ENCODE peak calls at places on chromosomes 16 and 17, in four cellular contexts. E is mammary epithelial cell, H is IMR-90, G is fibroblast of lung. Y is an unnamed sample.
A peak's percentile ranks its signal among the peaks of the same experiment; 100 is the strongest.

GRCh38 chr17:7477392-7478275 is 1.8 kb downstream of the ZBTB4 start:
- DNase-seq in H (peak; percentile 95), G (peak; percentile 85), E (no peak), Y (no peak)

GRCh38 chr16:52296070-52296469 is 250.9 kb downstream of the TOX3 start:
- DNase-seq in G (no peak), E (no peak), H (no peak), Y (no peak)

GRCh38 chr16:54126907-54127306 is 159.7 kb downstream of the IRX3 start:
- DNase-seq in H (no peak), E (no peak), G (no peak), Y (no peak)

GRCh38 chr16:1495281-1496262 is 2.4 kb downstream of the TELO2 start:
- DNase-seq in G (no peak), E (no peak), H (no peak), Y (no peak)

GRCh38 chr16:62965831-62966230 is 929.6 kb upstream of the CDH8 start:
- DNase-seq in E (no peak), G (peak; percentile 1), H (no peak), Y (no peak)

GRCh38 chr17:18959845-18960240 is 7.9 kb downstream of the SLC5A10 start:
- DNase-seq in E (no peak), G (no peak), H (no peak), Y (no peak)

GRCh38 chr16:30996324-30996999 is 11.5 kb downstream of the HSD3B7 start:
- DNase-seq in G (no peak), E (no peak), H (no peak), Y (no peak)

GRCh38 chr17:57672205-57672632 is 72.9 kb downstream of the CCDC182 start:
- DNase-seq in G (peak; percentile 63), E (peak; percentile 93), H (peak; percentile 51), Y (no peak)

GRCh38 chr16:5175263-5175662 is 77.7 kb upstream of the EEF2KMT start:
- DNase-seq in H (no peak), E (no peak), G (no peak), Y (no peak)
- H3K9ac ChIP-seq in H (no peak overlapping the region), E (no peak overlapping the region), G (no peak overlapping the region), Y (no peak overlapping the region)

DNA sequence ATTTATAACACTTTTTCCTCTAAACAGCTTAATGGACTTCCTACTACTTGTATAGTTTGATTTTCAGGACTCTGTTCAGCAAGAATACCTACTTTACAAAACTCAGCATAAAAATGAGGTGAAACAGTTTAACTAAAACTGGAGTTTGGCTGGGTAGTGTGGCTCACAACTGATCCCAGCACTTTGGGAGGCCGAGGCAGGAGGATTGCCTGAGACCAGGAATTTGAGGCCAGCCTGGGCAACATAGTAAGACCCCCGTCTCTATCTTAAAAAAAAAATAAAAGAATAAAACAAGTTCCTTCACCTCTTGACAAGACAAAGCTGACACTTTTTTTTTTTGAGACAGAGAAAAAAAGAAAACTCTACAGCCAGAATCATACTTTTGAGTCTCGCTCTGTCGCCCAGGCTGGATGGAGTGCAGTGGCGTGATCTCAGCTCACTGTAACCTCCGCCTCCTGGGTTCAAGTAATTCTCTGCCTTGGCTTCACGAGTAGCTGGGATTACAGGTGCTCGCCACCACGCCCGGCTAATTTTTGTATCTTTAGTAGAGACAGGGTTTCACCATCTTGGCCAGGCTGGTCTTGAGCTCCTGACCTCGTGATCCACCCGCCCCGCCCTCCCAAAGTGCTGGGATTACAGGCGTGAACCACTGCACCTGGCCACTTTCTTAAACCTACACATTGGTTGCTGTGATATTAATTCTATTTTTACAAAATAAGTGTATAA is 2.6 kb downstream of the PDF start:
- DNase-seq in E (no peak), G (no peak), H (no peak), Y (no peak)
- H3K9ac ChIP-seq in E (no peak overlapping the region), G (no peak overlapping the region), H (no peak overlapping the region), Y (peak overlapping the region; percentile 27)

GRCh38 chr16:11674001-11674817 is 6.0 kb downstream of the SNN start:
- DNase-seq in E (no peak), H (no peak), G (no peak), Y (no peak)
- H3K9ac ChIP-seq in E (no peak overlapping the region), H (no peak overlapping the region), G (no peak overlapping the region), Y (peak overlapping the region; percentile 32)

DNA sequence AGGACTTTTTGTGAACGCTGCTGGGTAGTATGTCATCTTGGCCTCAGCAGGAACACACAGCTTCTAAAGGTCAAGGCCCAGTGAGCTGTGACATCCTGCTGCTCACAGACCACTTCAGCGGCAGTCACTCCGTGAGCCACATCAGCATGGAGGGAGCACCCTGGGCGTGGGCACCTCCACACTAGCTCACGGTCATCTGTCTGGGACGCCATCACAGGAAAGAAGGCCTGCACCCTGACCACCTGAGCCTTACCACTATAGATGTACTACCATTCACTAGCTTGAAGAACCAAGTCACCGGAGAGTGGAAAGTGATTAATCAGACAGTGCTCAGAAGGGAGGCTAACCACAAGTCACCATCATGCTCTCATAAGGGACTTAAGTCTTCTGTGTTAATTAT is 3.3 kb downstream of the AXIN1 start:
- DNase-seq in H (no peak), G (no peak), E (no peak), Y (no peak)
- H3K9ac ChIP-seq in H (no peak overlapping the region), G (no peak overlapping the region), E (no peak overlapping the region), Y (no peak overlapping the region)

GRCh38 chr17:77403854-77404253 is 263.1 kb downstream of the SEC14L1 start:
- DNase-seq in H (no peak), G (no peak), E (no peak), Y (no peak)
- H3K9ac ChIP-seq in H (no peak overlapping the region), G (no peak overlapping the region), E (no peak overlapping the region), Y (no peak overlapping the region)